ENCODE peak calls at places on chromosomes 3 and 15, in six cellular contexts. C is activated gamma-delta T cell treated with Interleukin-2 at 50 U/mL for 16 hours; H is activated T-cell treated with anti-CD3 and anti-CD28 coated beads, Interleukin-2, amount 50 U/mL, for 1 hour; K is left colon; D is activated CD8-positive, alpha-beta memory T cell treated with anti-CD3 and anti-CD28 coated beads for 24 hours; B is stimulated activated CD8-positive, alpha-beta memory T cell treated with anti-CD3 and anti-CD28 coated beads, Interleukin-15, amount 100 ng/mL, for 24 hours. E is an unnamed sample.

GRCh38 chr3:42762046-42762724 is 10.9 kb downstream of the CCDC13 start:
- DNase-seq in D (peak; percentile 26), B (no peak), H (no peak), C (no peak), K (no peak), E (no peak)

GRCh38 chr3:189900578-189900977 is 220.1 kb downstream of the P3H2 start:
- DNase-seq in K (peak; percentile 17), B (no peak), C (no peak), H (no peak), D (no peak), E (no peak)

GRCh38 chr3:197830967-197831313 is 39.9 kb downstream of the LRCH3 start:
- DNase-seq in C (no peak), D (no peak), B (no peak), H (no peak), K (no peak), E (no peak)

GRCh38 chr3:11774296-11774877 is 72.3 kb downstream of the TAMM41 start:
- DNase-seq in B (no peak), H (no peak), C (no peak), D (no peak), K (peak; percentile 52), E (peak; percentile 56)

GRCh38 chr3:187256217-187256616 is 35.3 kb downstream of the MASP1 start:
- DNase-seq in B (no peak), H (no peak), C (no peak), D (no peak), K (no peak), E (no peak)

GRCh38 chr15:92228830-92229229 is 164.9 kb upstream of the ST8SIA2 start:
- DNase-seq in H (no peak), C (no peak), K (no peak), B (no peak), D (no peak), E (no peak)

GRCh38 chr3:192187485-192188051 is 539.8 kb downstream of the FGF12 start:
- DNase-seq in D (no peak), B (no peak), C (no peak), K (no peak), H (no peak), E (no peak)

GRCh38 chr3:108838411-108838810 is 15.8 kb downstream of the TRAT1 start:
- DNase-seq in D (no peak), K (no peak), H (peak; percentile 33), C (peak; percentile 5), B (no peak), E (no peak)

GRCh38 chr3:129485681-129486056 is 42.8 kb upstream of the RHO start:
- DNase-seq in D (no peak), H (no peak), K (peak; percentile 46), C (no peak), B (no peak), E (no peak)

GRCh38 chr3:51967384-51968174 is at the start of gene PCBP4:
- DNase-seq in D (peak; percentile 73), H (peak; percentile 57), K (peak; percentile 67), B (no peak), C (no peak), E (peak; percentile 52)

GRCh38 chr3:9901967-9902366 is 681 bp upstream of the IL17RE start:
- DNase-seq in C (no peak), K (peak; percentile 27), D (peak; percentile 64), B (no peak), H (peak; percentile 39), E (no peak)

GRCh38 chr3:157122116-157122515 is 37.8 kb downstream of the CCNL1 start:
- DNase-seq in C (no peak), D (no peak), H (no peak), K (no peak), B (no peak), E (no peak)

GRCh38 chr3:11212301-11212613 is 58.0 kb downstream of the HRH1 start:
- DNase-seq in D (no peak), C (no peak), H (no peak), K (no peak), B (no peak), E (no peak)

GRCh38 chr15:37819191-37819590 is 115.2 kb upstream of the TMCO5A start:
- DNase-seq in D (no peak), C (no peak), K (no peak), B (no peak), H (no peak), E (no peak)

GRCh38 chr15:92376109-92376508 is 17.6 kb upstream of the ST8SIA2 start:
- DNase-seq in H (no peak), D (no peak), B (no peak), C (no peak), K (no peak), E (no peak)

GRCh38 chr3:22371592-22372291 is 620.7 kb upstream of the ZNF385D start:
- DNase-seq in D (no peak), H (no peak), C (no peak), B (no peak), K (no peak), E (peak; percentile 18)

GRCh38 chr15:96551196-96551595 is 220.7 kb downstream of the NR2F2 start:
- DNase-seq in B (no peak), C (no peak), D (no peak), H (no peak), K (no peak), E (no peak)

GRCh38 chr3:108292905-108293328 is 3.4 kb upstream of the HHLA2 start:
- DNase-seq in H (no peak), B (no peak), K (no peak), C (no peak), D (no peak), E (no peak)

GRCh38 chr15:63094495-63094931 is 27.1 kb upstream of the LACTB start:
- DNase-seq in C (no peak), K (no peak), B (no peak), H (no peak), D (no peak), E (no peak)

GRCh38 chr3:142019794-142020320 is 129.5 kb downstream of the TFDP2 start:
- DNase-seq in K (no peak), H (no peak), C (no peak), B (no peak), D (no peak), E (no peak)

GRCh38 chr3:190092250-190092649 is 28.4 kb downstream of the P3H2 start:
- DNase-seq in K (no peak), C (no peak), D (no peak), H (no peak), B (no peak), E (no peak)

GRCh38 chr3:47782538-47783308 is 1.0 kb upstream of the SMARCC1 start:
- DNase-seq in H (no peak), D (no peak), B (no peak), C (no peak), K (peak; percentile 16), E (no peak)

GRCh38 chr3:27712136-27713065 is 9.7 kb downstream of the EOMES start:
- DNase-seq in H (peak; percentile 77), D (peak; percentile 90), B (peak; percentile 44), C (peak; percentile 79), K (peak; percentile 72), E (peak; percentile 81)

GRCh38 chr3:107524214-107525100 is 1.7 kb downstream of the BBX start:
- DNase-seq in D (peak; percentile 81), C (peak; percentile 39), B (peak; percentile 1), H (peak; percentile 62), K (peak; percentile 64), E (peak; percentile 55)

GRCh38 chr15:64001148-64001547 is 45.1 kb downstream of the DAPK2 start:
- DNase-seq in B (no peak), K (no peak), H (no peak), C (no peak), D (no peak), E (no peak)

E was measured in endothelial cell.